ENCODE peak calls at places on chromosomes 16 and 17, in seven cellular contexts. One of them, this sample, is unnamed.

GRCh38 chr17:15264542-15264941 is 584 bp downstream of the PMP22 start:
- DNase-seq in kidney: peak; percentile 81
- DNase-seq in brain microvascular endothelial cell: no peak
- DNase-seq in thoracic aorta: no peak
- DNase-seq in endothelial cell of umbilical vein: no peak
- DNase-seq in upper lobe of right lung: peak; percentile 79
- DNase-seq in A549: peak; percentile 33
- DNase-seq in this sample: no peak

GRCh38 chr17:40319651-40320550 is 10.9 kb downstream of the RARA start:
- DNase-seq in endothelial cell of umbilical vein: no peak
- DNase-seq in kidney: peak; percentile 88
- DNase-seq in A549: no peak
- DNase-seq in upper lobe of right lung: peak; percentile 85
- DNase-seq in thoracic aorta: no peak
- DNase-seq in brain microvascular endothelial cell: no peak
- DNase-seq in this sample: peak; percentile 81

GRCh38 chr16:54443839-54444238 is 157.3 kb upstream of the IRX3 start:
- DNase-seq in endothelial cell of umbilical vein: no peak
- DNase-seq in A549: no peak
- DNase-seq in thoracic aorta: no peak
- DNase-seq in kidney: no peak
- DNase-seq in upper lobe of right lung: no peak
- DNase-seq in brain microvascular endothelial cell: no peak
- DNase-seq in this sample: no peak

GRCh38 chr17:29826045-29826692 is 103.9 kb downstream of the SSH2 start:
- DNase-seq in endothelial cell of umbilical vein: no peak
- DNase-seq in thoracic aorta: no peak
- DNase-seq in A549: no peak
- DNase-seq in upper lobe of right lung: no peak
- DNase-seq in brain microvascular endothelial cell: no peak
- DNase-seq in kidney: no peak
- DNase-seq in this sample: no peak

GRCh38 chr16:27847030-27847550 is 216.4 kb downstream of the GSG1L start:
- DNase-seq in kidney: no peak
- DNase-seq in endothelial cell of umbilical vein: peak; percentile 27
- DNase-seq in A549: no peak
- DNase-seq in brain microvascular endothelial cell: no peak
- DNase-seq in upper lobe of right lung: peak; percentile 17
- DNase-seq in thoracic aorta: no peak
- DNase-seq in this sample: no peak

GRCh38 chr17:49993423-49994037 is 1.5 kb downstream of the DLX3 start:
- DNase-seq in thoracic aorta: no peak
- DNase-seq in upper lobe of right lung: peak; percentile 70
- DNase-seq in kidney: no peak
- DNase-seq in A549: no peak
- DNase-seq in endothelial cell of umbilical vein: no peak
- DNase-seq in brain microvascular endothelial cell: no peak
- DNase-seq in this sample: peak; percentile 84

GRCh38 chr17:47705536-47706481 is 11.8 kb downstream of the TBKBP1 start:
- DNase-seq in thoracic aorta: no peak
- DNase-seq in upper lobe of right lung: peak; percentile 33
- DNase-seq in A549: no peak
- DNase-seq in brain microvascular endothelial cell: no peak
- DNase-seq in kidney: peak; percentile 44
- DNase-seq in endothelial cell of umbilical vein: no peak
- DNase-seq in this sample: peak; percentile 63

GRCh38 chr17:57234252-57235092 is 21.9 kb upstream of the MSI2 start:
- DNase-seq in A549: no peak
- DNase-seq in upper lobe of right lung: no peak
- DNase-seq in endothelial cell of umbilical vein: no peak
- DNase-seq in kidney: no peak
- DNase-seq in brain microvascular endothelial cell: no peak
- DNase-seq in thoracic aorta: no peak
- DNase-seq in this sample: no peak

GRCh38 chr17:81650951-81651350 is 5.4 kb downstream of the PDE6G start:
- DNase-seq in kidney: no peak
- DNase-seq in endothelial cell of umbilical vein: no peak
- DNase-seq in A549: no peak
- DNase-seq in thoracic aorta: no peak
- DNase-seq in brain microvascular endothelial cell: no peak
- DNase-seq in upper lobe of right lung: no peak
- DNase-seq in this sample: peak; percentile 82

GRCh38 chr17:27569884-27570577 is 61.0 kb upstream of the LGALS9 start:
- DNase-seq in upper lobe of right lung: no peak
- DNase-seq in thoracic aorta: no peak
- DNase-seq in endothelial cell of umbilical vein: no peak
- DNase-seq in A549: no peak
- DNase-seq in brain microvascular endothelial cell: no peak
- DNase-seq in kidney: peak; percentile 62
- DNase-seq in this sample: peak; percentile 31

GRCh38 chr17:19713462-19713861 is 2.9 kb downstream of the SLC47A2 start:
- DNase-seq in thoracic aorta: no peak
- DNase-seq in kidney: no peak
- DNase-seq in endothelial cell of umbilical vein: no peak
- DNase-seq in upper lobe of right lung: no peak
- DNase-seq in brain microvascular endothelial cell: no peak
- DNase-seq in A549: no peak
- DNase-seq in this sample: peak; percentile 94

GRCh38 chr16:66614161-66614802 is 9.8 kb downstream of the CMTM3 start:
- DNase-seq in upper lobe of right lung: no peak
- DNase-seq in A549: no peak
- DNase-seq in thoracic aorta: no peak
- DNase-seq in endothelial cell of umbilical vein: no peak
- DNase-seq in brain microvascular endothelial cell: no peak
- DNase-seq in kidney: no peak
- DNase-seq in this sample: peak; percentile 37

GRCh38 chr17:62739666-62740065 is 68.4 kb downstream of the MARCHF10 start:
- DNase-seq in A549: no peak
- DNase-seq in endothelial cell of umbilical vein: no peak
- DNase-seq in kidney: no peak
- DNase-seq in thoracic aorta: no peak
- DNase-seq in upper lobe of right lung: no peak
- DNase-seq in brain microvascular endothelial cell: no peak
- DNase-seq in this sample: no peak

DNA sequence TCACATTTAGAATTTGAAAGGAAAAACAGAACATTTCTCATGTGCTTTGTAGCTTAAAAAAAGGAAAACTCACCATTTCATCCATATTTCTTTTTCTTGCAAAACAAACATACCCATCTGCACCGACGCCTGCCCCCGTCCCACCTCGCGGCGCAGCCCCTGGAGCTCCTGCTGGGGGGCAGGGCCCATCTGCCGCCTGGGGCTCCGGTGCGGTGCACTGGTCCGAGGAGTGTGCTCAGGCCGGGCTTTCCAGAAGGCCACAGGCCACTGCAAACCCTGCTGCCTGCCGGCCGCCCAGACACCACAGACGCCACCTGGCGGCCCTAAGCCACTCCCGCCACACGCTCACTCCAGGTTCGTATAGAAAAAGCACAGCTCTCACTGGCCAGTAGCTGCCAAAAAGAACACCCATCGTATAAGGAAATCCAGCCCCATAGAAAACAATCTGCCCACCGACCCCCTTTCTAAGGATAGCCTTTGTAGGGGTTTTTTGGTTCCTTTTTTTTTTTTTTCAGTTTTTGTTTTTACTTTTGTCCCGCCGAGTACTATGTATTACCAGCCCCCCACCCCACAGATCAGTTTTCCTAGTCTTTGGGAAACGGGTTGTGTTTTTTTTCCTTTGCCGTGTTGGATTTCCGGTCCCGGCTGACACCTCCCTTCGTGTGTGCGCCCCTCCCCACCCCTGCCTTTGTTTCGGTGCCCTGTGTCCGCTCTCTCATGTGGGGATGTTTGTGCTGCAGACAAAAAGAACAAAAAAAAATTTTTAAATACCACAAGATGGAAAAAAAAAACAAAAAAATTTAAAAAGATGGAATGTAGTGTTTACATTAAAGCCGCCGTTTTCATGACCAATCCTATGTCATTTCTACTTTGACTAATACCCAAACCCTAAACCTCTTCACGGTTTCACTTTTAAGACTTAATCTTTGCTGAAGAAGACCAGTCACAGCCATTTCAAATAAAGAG is 68.8 kb downstream of the AMFR start:
- DNase-seq in thoracic aorta: no peak
- DNase-seq in upper lobe of right lung: peak; percentile 89
- DNase-seq in endothelial cell of umbilical vein: peak; percentile 88
- DNase-seq in brain microvascular endothelial cell: peak; percentile 83
- DNase-seq in A549: peak; percentile 85
- DNase-seq in kidney: peak; percentile 90
- DNase-seq in this sample: peak; percentile 99
- H3K4me3 ChIP-seq in thoracic aorta: peak overlapping the region; percentile 72
- H3K4me3 ChIP-seq in upper lobe of right lung: peak overlapping the region; percentile 50
- H3K4me3 ChIP-seq in endothelial cell of umbilical vein: peak overlapping the region; percentile 60
- H3K4me3 ChIP-seq in brain microvascular endothelial cell: peak overlapping the region; percentile 43
- H3K4me3 ChIP-seq in A549: peak overlapping the region; percentile 38
- H3K4me3 ChIP-seq in kidney: peak overlapping the region; percentile 63
- H3K4me3 ChIP-seq in this sample: peak overlapping the region; percentile 76

GRCh38 chr17:80264048-80264792 is 3.6 kb downstream of the RNF213 start:
- DNase-seq in thoracic aorta: no peak
- DNase-seq in upper lobe of right lung: peak; percentile 78
- DNase-seq in brain microvascular endothelial cell: no peak
- DNase-seq in A549: no peak
- DNase-seq in kidney: no peak
- DNase-seq in endothelial cell of umbilical vein: no peak
- DNase-seq in this sample: no peak

GRCh38 chr17:80263253-80264047 is 2.8 kb downstream of the RNF213 start:
- DNase-seq in kidney: peak; percentile 96
- DNase-seq in upper lobe of right lung: peak; percentile 87
- DNase-seq in A549: peak; percentile 75
- DNase-seq in thoracic aorta: peak; percentile 65
- DNase-seq in brain microvascular endothelial cell: peak; percentile 91
- DNase-seq in endothelial cell of umbilical vein: peak; percentile 86
- DNase-seq in this sample: peak; percentile 98

GRCh38 chr17:80262775-80263244 is 2.2 kb downstream of the RNF213 start:
- DNase-seq in upper lobe of right lung: peak; percentile 65
- DNase-seq in thoracic aorta: no peak
- DNase-seq in kidney: no peak
- DNase-seq in brain microvascular endothelial cell: no peak
- DNase-seq in A549: no peak
- DNase-seq in endothelial cell of umbilical vein: no peak
- DNase-seq in this sample: peak; percentile 69

GRCh38 chr17:80265205-80266068 is 4.8 kb downstream of the RNF213 start:
- DNase-seq in thoracic aorta: no peak
- DNase-seq in kidney: no peak
- DNase-seq in upper lobe of right lung: peak; percentile 71
- DNase-seq in brain microvascular endothelial cell: no peak
- DNase-seq in endothelial cell of umbilical vein: no peak
- DNase-seq in A549: no peak
- DNase-seq in this sample: no peak

GRCh38 chr17:80264793-80265075 is 4.1 kb downstream of the RNF213 start:
- DNase-seq in thoracic aorta: no peak
- DNase-seq in upper lobe of right lung: no peak
- DNase-seq in A549: no peak
- DNase-seq in kidney: no peak
- DNase-seq in brain microvascular endothelial cell: no peak
- DNase-seq in endothelial cell of umbilical vein: no peak
- DNase-seq in this sample: peak; percentile 3
- H3K4me3 ChIP-seq in thoracic aorta: peak overlapping the region; percentile 65
- H3K4me3 ChIP-seq in upper lobe of right lung: peak overlapping the region; percentile 61
- H3K4me3 ChIP-seq in A549: no peak overlapping the region
- H3K4me3 ChIP-seq in kidney: peak overlapping the region; percentile 82
- H3K4me3 ChIP-seq in brain microvascular endothelial cell: no peak overlapping the region
- H3K4me3 ChIP-seq in endothelial cell of umbilical vein: no peak overlapping the region
- H3K4me3 ChIP-seq in this sample: no peak overlapping the region

GRCh38 chr17:65556014-65556909 is 5.2 kb downstream of the AXIN2 start:
- DNase-seq in endothelial cell of umbilical vein: peak; percentile 21
- DNase-seq in A549: peak; percentile 78
- DNase-seq in kidney: peak; percentile 92
- DNase-seq in upper lobe of right lung: peak; percentile 95
- DNase-seq in brain microvascular endothelial cell: peak; percentile 52
- DNase-seq in thoracic aorta: no peak
- DNase-seq in this sample: peak; percentile 92
- H3K4me3 ChIP-seq in endothelial cell of umbilical vein: no peak overlapping the region
- H3K4me3 ChIP-seq in A549: no peak overlapping the region
- H3K4me3 ChIP-seq in kidney: no peak overlapping the region
- H3K4me3 ChIP-seq in upper lobe of right lung: no peak overlapping the region
- H3K4me3 ChIP-seq in brain microvascular endothelial cell: no peak overlapping the region
- H3K4me3 ChIP-seq in thoracic aorta: no peak overlapping the region
- H3K4me3 ChIP-seq in this sample: no peak overlapping the region

GRCh38 chr16:87380875-87381274 is 2.7 kb downstream of the FBXO31 start:
- DNase-seq in endothelial cell of umbilical vein: no peak
- DNase-seq in brain microvascular endothelial cell: no peak
- DNase-seq in upper lobe of right lung: no peak
- DNase-seq in thoracic aorta: no peak
- DNase-seq in kidney: no peak
- DNase-seq in A549: no peak
- DNase-seq in this sample: no peak
- H3K4me3 ChIP-seq in endothelial cell of umbilical vein: no peak overlapping the region
- H3K4me3 ChIP-seq in brain microvascular endothelial cell: no peak overlapping the region
- H3K4me3 ChIP-seq in upper lobe of right lung: peak overlapping the region; percentile 82
- H3K4me3 ChIP-seq in thoracic aorta: peak overlapping the region; percentile 82
- H3K4me3 ChIP-seq in kidney: peak overlapping the region; percentile 43
- H3K4me3 ChIP-seq in A549: no peak overlapping the region
- H3K4me3 ChIP-seq in this sample: peak overlapping the region; percentile 76